ENCODE peak calls at places on chromosomes 6 and 20, in nine cellular contexts. One of them, this sample, is unnamed.
A peak's percentile ranks its signal among the peaks of the same experiment; 100 is the strongest.

GRCh38 chr6:112179631-112180030 is 74.7 kb downstream of the LAMA4 start:
- DNase-seq in CD8-positive, alpha-beta memory T cell: no peak
- DNase-seq in left lung: no peak
- DNase-seq in aorta: no peak
- DNase-seq in CD4-positive, alpha-beta memory T cell: no peak
- DNase-seq in lower lobe of right lung: no peak
- DNase-seq in fibroblast of lung: peak; percentile 32
- DNase-seq in iPS DF 6.9: no peak
- DNase-seq in WERI-Rb-1: no peak
- DNase-seq in this sample: no peak

GRCh38 chr20:17678886-17679285 is 3.2 kb downstream of the RRBP1 start:
- DNase-seq in CD8-positive, alpha-beta memory T cell: no peak
- DNase-seq in left lung: no peak
- DNase-seq in aorta: no peak
- DNase-seq in CD4-positive, alpha-beta memory T cell: no peak
- DNase-seq in lower lobe of right lung: no peak
- DNase-seq in fibroblast of lung: no peak
- DNase-seq in iPS DF 6.9: no peak
- DNase-seq in WERI-Rb-1: no peak
- DNase-seq in this sample: no peak

GRCh38 chr6:77105091-77105490 is 358.2 kb downstream of the HTR1B start:
- DNase-seq in CD8-positive, alpha-beta memory T cell: no peak
- DNase-seq in left lung: no peak
- DNase-seq in aorta: no peak
- DNase-seq in CD4-positive, alpha-beta memory T cell: no peak
- DNase-seq in lower lobe of right lung: no peak
- DNase-seq in fibroblast of lung: no peak
- DNase-seq in iPS DF 6.9: no peak
- DNase-seq in WERI-Rb-1: no peak
- DNase-seq in this sample: no peak

GRCh38 chr6:169545956-169546355 is 155.9 kb downstream of the WDR27 start:
- DNase-seq in CD8-positive, alpha-beta memory T cell: no peak
- DNase-seq in left lung: no peak
- DNase-seq in aorta: no peak
- DNase-seq in CD4-positive, alpha-beta memory T cell: no peak
- DNase-seq in lower lobe of right lung: no peak
- DNase-seq in fibroblast of lung: peak; percentile 87
- DNase-seq in iPS DF 6.9: no peak
- DNase-seq in WERI-Rb-1: no peak
- DNase-seq in this sample: no peak

GRCh38 chr20:62704341-62704948 is 4.2 kb upstream of the NTSR1 start:
- DNase-seq in CD8-positive, alpha-beta memory T cell: no peak
- DNase-seq in left lung: peak; percentile 76
- DNase-seq in aorta: no peak
- DNase-seq in CD4-positive, alpha-beta memory T cell: no peak
- DNase-seq in lower lobe of right lung: peak; percentile 80
- DNase-seq in fibroblast of lung: peak; percentile 92
- DNase-seq in iPS DF 6.9: no peak
- DNase-seq in WERI-Rb-1: no peak
- DNase-seq in this sample: peak; percentile 96

GRCh38 chr6:96604420-96604819 is 41.5 kb downstream of the FHL5 start:
- DNase-seq in CD8-positive, alpha-beta memory T cell: no peak
- DNase-seq in left lung: no peak
- DNase-seq in aorta: no peak
- DNase-seq in CD4-positive, alpha-beta memory T cell: no peak
- DNase-seq in lower lobe of right lung: no peak
- DNase-seq in fibroblast of lung: no peak
- DNase-seq in iPS DF 6.9: no peak
- DNase-seq in WERI-Rb-1: no peak
- DNase-seq in this sample: no peak

GRCh38 chr6:14310955-14311354 is 193.4 kb downstream of the CD83 start:
- DNase-seq in CD8-positive, alpha-beta memory T cell: no peak
- DNase-seq in left lung: peak; percentile 40
- DNase-seq in aorta: no peak
- DNase-seq in CD4-positive, alpha-beta memory T cell: no peak
- DNase-seq in lower lobe of right lung: peak; percentile 63
- DNase-seq in fibroblast of lung: peak; percentile 21
- DNase-seq in iPS DF 6.9: no peak
- DNase-seq in WERI-Rb-1: no peak
- DNase-seq in this sample: no peak

GRCh38 chr6:139030539-139030938 is 2.0 kb downstream of the ABRACL start:
- DNase-seq in CD8-positive, alpha-beta memory T cell: peak; percentile 56
- DNase-seq in left lung: no peak
- DNase-seq in aorta: no peak
- DNase-seq in CD4-positive, alpha-beta memory T cell: peak; percentile 37
- DNase-seq in lower lobe of right lung: no peak
- DNase-seq in fibroblast of lung: no peak
- DNase-seq in iPS DF 6.9: no peak
- DNase-seq in WERI-Rb-1: no peak
- DNase-seq in this sample: no peak

GRCh38 chr20:49775229-49775693 is 37.4 kb upstream of the SLC9A8 start:
- DNase-seq in CD8-positive, alpha-beta memory T cell: no peak
- DNase-seq in left lung: peak; percentile 64
- DNase-seq in aorta: peak; percentile 80
- DNase-seq in CD4-positive, alpha-beta memory T cell: no peak
- DNase-seq in lower lobe of right lung: peak; percentile 65
- DNase-seq in fibroblast of lung: peak; percentile 83
- DNase-seq in iPS DF 6.9: no peak
- DNase-seq in WERI-Rb-1: peak; percentile 69
- DNase-seq in this sample: peak; percentile 72

GRCh38 chr6:106145741-106146227 is 59.6 kb downstream of the PRDM1 start:
- DNase-seq in CD8-positive, alpha-beta memory T cell: no peak
- DNase-seq in left lung: no peak
- DNase-seq in aorta: no peak
- DNase-seq in CD4-positive, alpha-beta memory T cell: no peak
- DNase-seq in lower lobe of right lung: no peak
- DNase-seq in fibroblast of lung: peak; percentile 74
- DNase-seq in iPS DF 6.9: no peak
- DNase-seq in WERI-Rb-1: no peak
- DNase-seq in this sample: no peak

GRCh38 chr20:45097485-45098095 is 3.3 kb downstream of the KCNS1 start:
- DNase-seq in CD8-positive, alpha-beta memory T cell: no peak
- DNase-seq in left lung: peak; percentile 55
- DNase-seq in aorta: no peak
- DNase-seq in CD4-positive, alpha-beta memory T cell: peak; percentile 28
- DNase-seq in lower lobe of right lung: peak; percentile 72
- DNase-seq in fibroblast of lung: peak; percentile 35
- DNase-seq in iPS DF 6.9: no peak
- DNase-seq in WERI-Rb-1: no peak
- DNase-seq in this sample: no peak

GRCh38 chr6:14277405-14277930 is 159.9 kb downstream of the CD83 start:
- DNase-seq in CD8-positive, alpha-beta memory T cell: no peak
- DNase-seq in left lung: no peak
- DNase-seq in aorta: no peak
- DNase-seq in CD4-positive, alpha-beta memory T cell: no peak
- DNase-seq in lower lobe of right lung: no peak
- DNase-seq in fibroblast of lung: no peak
- DNase-seq in iPS DF 6.9: no peak
- DNase-seq in WERI-Rb-1: no peak
- DNase-seq in this sample: no peak

DNA sequence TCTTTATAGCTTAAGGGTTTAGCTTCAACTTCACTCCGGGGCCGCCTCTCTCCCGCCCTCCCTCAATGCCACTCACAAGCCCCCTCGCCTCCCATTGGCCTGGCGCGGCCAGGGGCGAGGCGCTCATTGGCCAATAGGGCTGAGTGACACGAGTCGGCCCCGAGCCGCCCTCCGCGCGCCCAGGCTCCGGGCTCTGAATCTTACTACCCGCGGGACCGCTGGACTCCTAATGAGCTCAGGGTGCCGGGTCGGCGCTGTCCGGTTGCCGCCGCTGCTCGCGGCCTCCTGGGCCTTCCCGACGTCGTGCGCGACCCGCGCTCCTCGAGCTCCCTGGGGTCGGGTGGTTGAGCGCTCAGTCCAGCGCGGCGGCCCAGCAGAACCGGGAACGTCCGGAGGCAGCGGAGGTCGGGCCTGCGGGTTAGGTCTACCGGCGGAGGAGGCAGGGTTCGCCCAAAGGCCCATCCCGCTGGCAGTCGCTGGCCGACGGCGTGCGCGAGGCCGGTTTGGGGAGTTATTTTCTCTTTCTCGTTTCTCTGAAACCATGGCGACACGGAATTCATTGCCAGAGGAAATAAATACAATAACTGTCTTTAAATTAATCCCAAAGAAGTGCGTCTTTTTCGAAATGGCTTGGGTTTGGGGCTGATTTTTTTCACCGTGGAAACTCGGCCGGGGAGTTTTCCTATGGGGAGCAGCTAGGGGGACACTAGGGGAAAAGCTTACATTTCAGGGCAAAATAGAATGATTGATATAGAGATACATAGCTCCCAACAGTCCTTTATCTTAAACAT is at the start of gene SIM1:
- DNase-seq in CD8-positive, alpha-beta memory T cell: no peak
- DNase-seq in left lung: no peak
- DNase-seq in aorta: peak; percentile 85
- DNase-seq in CD4-positive, alpha-beta memory T cell: no peak
- DNase-seq in lower lobe of right lung: no peak
- DNase-seq in fibroblast of lung: peak; percentile 61
- DNase-seq in iPS DF 6.9: peak; percentile 90
- DNase-seq in WERI-Rb-1: peak; percentile 93
- DNase-seq in this sample: no peak
- H3K9me3 ChIP-seq in CD8-positive, alpha-beta memory T cell: no peaks in the 10 kb centered on the region
- H3K9me3 ChIP-seq in left lung: no peaks in the 10 kb centered on the region
- H3K9me3 ChIP-seq in aorta: peaks cover 1% of the 10 kb centered on the region
- H3K9me3 ChIP-seq in CD4-positive, alpha-beta memory T cell: no peaks in the 10 kb centered on the region
- H3K9me3 ChIP-seq in lower lobe of right lung: no peaks in the 10 kb centered on the region
- H3K9me3 ChIP-seq in fibroblast of lung: no peaks in the 10 kb centered on the region
- H3K9me3 ChIP-seq in iPS DF 6.9: no peaks in the 10 kb centered on the region
- H3K9me3 ChIP-seq in WERI-Rb-1: no peaks in the 10 kb centered on the region
- H3K9me3 ChIP-seq in this sample: peaks cover 5% of the 10 kb centered on the region

GRCh38 chr6:11918021-11918738 is 93.9 kb upstream of the HIVEP1 start:
- DNase-seq in CD8-positive, alpha-beta memory T cell: no peak
- DNase-seq in left lung: no peak
- DNase-seq in aorta: no peak
- DNase-seq in CD4-positive, alpha-beta memory T cell: no peak
- DNase-seq in lower lobe of right lung: no peak
- DNase-seq in fibroblast of lung: peak; percentile 93
- DNase-seq in iPS DF 6.9: no peak
- DNase-seq in WERI-Rb-1: no peak
- DNase-seq in this sample: no peak

GRCh38 chr6:11918739-11919605 is 93.1 kb upstream of the HIVEP1 start:
- DNase-seq in CD8-positive, alpha-beta memory T cell: no peak
- DNase-seq in left lung: no peak
- DNase-seq in aorta: no peak
- DNase-seq in CD4-positive, alpha-beta memory T cell: no peak
- DNase-seq in lower lobe of right lung: no peak
- DNase-seq in fibroblast of lung: peak; percentile 13
- DNase-seq in iPS DF 6.9: no peak
- DNase-seq in WERI-Rb-1: peak; percentile 35
- DNase-seq in this sample: no peak

GRCh38 chr6:11920566-11920965 is 91.5 kb upstream of the HIVEP1 start:
- DNase-seq in CD8-positive, alpha-beta memory T cell: no peak
- DNase-seq in left lung: no peak
- DNase-seq in aorta: no peak
- DNase-seq in CD4-positive, alpha-beta memory T cell: no peak
- DNase-seq in lower lobe of right lung: no peak
- DNase-seq in fibroblast of lung: no peak
- DNase-seq in iPS DF 6.9: no peak
- DNase-seq in WERI-Rb-1: no peak
- DNase-seq in this sample: no peak

GRCh38 chr6:11919771-11920440 is 92.2 kb upstream of the HIVEP1 start:
- DNase-seq in CD8-positive, alpha-beta memory T cell: no peak
- DNase-seq in left lung: no peak
- DNase-seq in aorta: no peak
- DNase-seq in CD4-positive, alpha-beta memory T cell: no peak
- DNase-seq in lower lobe of right lung: no peak
- DNase-seq in fibroblast of lung: no peak
- DNase-seq in iPS DF 6.9: no peak
- DNase-seq in WERI-Rb-1: no peak
- DNase-seq in this sample: no peak

DNA sequence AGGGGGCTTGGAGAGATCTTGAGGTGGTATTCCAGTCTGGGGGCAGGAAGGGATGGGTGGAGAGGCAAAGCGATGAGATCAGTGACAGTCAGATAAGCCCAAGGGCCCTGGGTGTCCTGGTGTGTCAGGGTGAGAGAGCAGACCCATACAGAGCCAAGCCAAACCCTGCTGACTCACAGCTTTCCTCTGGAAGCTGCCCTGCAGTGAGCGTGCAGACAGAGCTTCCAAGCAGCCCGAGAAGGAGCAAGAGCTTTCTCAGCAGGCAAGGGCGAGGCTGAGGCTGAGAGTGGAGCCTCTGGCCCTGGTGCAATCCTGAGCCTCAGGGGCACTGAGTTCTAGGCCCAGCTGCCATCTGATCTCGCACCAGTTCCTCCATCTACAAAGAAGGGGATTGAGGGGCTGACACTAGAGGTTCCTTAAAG is 91.1 kb upstream of the HIVEP1 start:
- DNase-seq in CD8-positive, alpha-beta memory T cell: no peak
- DNase-seq in left lung: peak; percentile 66
- DNase-seq in aorta: peak; percentile 88
- DNase-seq in CD4-positive, alpha-beta memory T cell: no peak
- DNase-seq in lower lobe of right lung: no peak
- DNase-seq in fibroblast of lung: peak; percentile 95
- DNase-seq in iPS DF 6.9: no peak
- DNase-seq in WERI-Rb-1: no peak
- DNase-seq in this sample: peak; percentile 75
- H3K27ac ChIP-seq in CD8-positive, alpha-beta memory T cell: peak overlapping the region; percentile 55
- H3K27ac ChIP-seq in left lung: no peak overlapping the region
- H3K27ac ChIP-seq in aorta: peak overlapping the region; percentile 36
- H3K27ac ChIP-seq in CD4-positive, alpha-beta memory T cell: no peak overlapping the region
- H3K27ac ChIP-seq in lower lobe of right lung: no peak overlapping the region
- H3K27ac ChIP-seq in fibroblast of lung: peak overlapping the region; percentile 57
- H3K27ac ChIP-seq in iPS DF 6.9: no peak overlapping the region
- H3K27ac ChIP-seq in WERI-Rb-1: no peak overlapping the region
- H3K27ac ChIP-seq in this sample: peak overlapping the region; percentile 46

DNA sequence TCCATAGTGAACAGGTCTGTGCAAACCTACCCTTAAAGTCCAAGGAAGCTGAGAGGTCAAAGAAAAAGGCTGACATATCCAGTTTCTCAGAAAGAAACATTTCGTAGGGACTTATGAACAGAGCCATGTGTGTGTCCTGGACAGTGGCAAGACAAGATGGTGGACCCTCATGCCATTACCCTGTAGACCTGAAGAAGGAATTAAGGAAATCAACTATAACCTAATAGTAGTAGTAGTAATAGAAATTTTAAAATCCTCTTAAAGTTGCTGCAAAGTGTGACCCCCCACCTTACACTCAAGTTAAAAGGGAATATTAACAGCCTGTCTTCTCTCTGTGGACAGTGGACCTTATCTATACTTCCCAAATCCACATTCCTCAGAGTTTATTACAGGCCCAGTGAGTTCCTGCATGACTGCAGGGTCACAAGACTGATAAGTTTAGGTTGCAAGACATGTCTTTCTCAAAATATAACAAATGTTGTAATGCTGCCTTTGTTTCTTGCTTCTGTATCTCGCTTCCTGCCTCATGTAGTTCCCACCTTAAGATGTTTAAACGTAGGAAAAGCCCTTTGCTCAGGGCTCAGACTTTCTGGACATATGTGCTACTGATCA is 10.6 kb downstream of the IL22RA2 start:
- DNase-seq in CD8-positive, alpha-beta memory T cell: no peak
- DNase-seq in left lung: no peak
- DNase-seq in aorta: no peak
- DNase-seq in CD4-positive, alpha-beta memory T cell: no peak
- DNase-seq in lower lobe of right lung: no peak
- DNase-seq in fibroblast of lung: no peak
- DNase-seq in iPS DF 6.9: no peak
- DNase-seq in WERI-Rb-1: no peak
- DNase-seq in this sample: no peak
- H3K9me3 ChIP-seq in CD8-positive, alpha-beta memory T cell: no peaks in the 10 kb centered on the region
- H3K9me3 ChIP-seq in left lung: no peaks in the 10 kb centered on the region
- H3K9me3 ChIP-seq in aorta: no peaks in the 10 kb centered on the region
- H3K9me3 ChIP-seq in CD4-positive, alpha-beta memory T cell: peaks cover 3% of the 10 kb centered on the region
- H3K9me3 ChIP-seq in lower lobe of right lung: no peaks in the 10 kb centered on the region
- H3K9me3 ChIP-seq in fibroblast of lung: no peaks in the 10 kb centered on the region
- H3K9me3 ChIP-seq in iPS DF 6.9: peaks cover 6% of the 10 kb centered on the region
- H3K9me3 ChIP-seq in WERI-Rb-1: peaks cover 14% of the 10 kb centered on the region
- H3K9me3 ChIP-seq in this sample: no peaks in the 10 kb centered on the region

GRCh38 chr6:30912746-30913520 is 1.1 kb upstream of the VARS2 start:
- DNase-seq in CD8-positive, alpha-beta memory T cell: no peak
- DNase-seq in left lung: no peak
- DNase-seq in aorta: no peak
- DNase-seq in CD4-positive, alpha-beta memory T cell: no peak
- DNase-seq in lower lobe of right lung: peak; percentile 26
- DNase-seq in fibroblast of lung: no peak
- DNase-seq in iPS DF 6.9: no peak
- DNase-seq in WERI-Rb-1: no peak
- DNase-seq in this sample: no peak
- H3K27ac ChIP-seq in CD8-positive, alpha-beta memory T cell: no peak overlapping the region
- H3K27ac ChIP-seq in left lung: peak overlapping the region; percentile 82
- H3K27ac ChIP-seq in aorta: no peak overlapping the region
- H3K27ac ChIP-seq in CD4-positive, alpha-beta memory T cell: no peak overlapping the region
- H3K27ac ChIP-seq in lower lobe of right lung: peak overlapping the region; percentile 92
- H3K27ac ChIP-seq in fibroblast of lung: no peak overlapping the region
- H3K27ac ChIP-seq in iPS DF 6.9: no peak overlapping the region
- H3K27ac ChIP-seq in WERI-Rb-1: no peak overlapping the region
- H3K27ac ChIP-seq in this sample: peak overlapping the region; percentile 91

This sample was measured in sigmoid colon.